ENCODE peak calls at places on chromosomes 11 and 22, in five cellular contexts. R, M, B, J and W are unnamed samples.

GRCh38 chr11:33703771-33704170 is 3.1 kb upstream of the C11orf91 start:
- DNase-seq in R (no peak), M (no peak), B (no peak), J (no peak), W (peak; percentile 55)

GRCh38 chr11:134261626-134262488 is 8.5 kb downstream of the ACAD8 start:
- DNase-seq in R (no peak), M (no peak), B (peak; percentile 31), J (no peak), W (no peak)

GRCh38 chr11:80315263-80315662 is 874.4 kb upstream of the TENM4 start:
- DNase-seq in R (no peak), M (no peak), B (no peak), J (no peak), W (no peak)

GRCh38 chr11:130216591-130217132 is 57.1 kb downstream of the ST14 start:
- DNase-seq in R (no peak), M (no peak), B (no peak), J (no peak), W (no peak)

GRCh38 chr11:21066030-21066429 is 396.6 kb downstream of the NELL1 start:
- DNase-seq in R (no peak), M (no peak), B (no peak), J (no peak), W (no peak)

GRCh38 chr22:46447906-46448669 is 89.3 kb downstream of the CELSR1 start:
- DNase-seq in R (no peak), M (no peak), B (no peak), J (no peak), W (peak; percentile 73)

GRCh38 chr22:22397292-22397870 is 111.2 kb downstream of the ZNF280B start:
- DNase-seq in R (no peak), M (peak; percentile 80), B (no peak), J (no peak), W (no peak)

GRCh38 chr11:130544266-130544665 is 95.8 kb downstream of the ADAMTS15 start:
- DNase-seq in R (no peak), M (no peak), B (no peak), J (no peak), W (no peak)

GRCh38 chr11:79026803-79027445 is 413.9 kb downstream of the TENM4 start:
- DNase-seq in R (no peak), M (no peak), B (no peak), J (no peak), W (no peak)

GRCh38 chr22:17953147-17953546 is 71.2 kb downstream of the MICAL3 start:
- DNase-seq in R (no peak), M (peak; percentile 13), B (no peak), J (no peak), W (no peak)

GRCh38 chr22:31343235-31344191 is 2.6 kb downstream of the PATZ1 start:
- DNase-seq in R (no peak), M (no peak), B (peak; percentile 69), J (no peak), W (peak; percentile 86)

GRCh38 chr22:45608763-45609180 is 62.9 kb upstream of the ATXN10 start:
- DNase-seq in R (no peak), M (no peak), B (no peak), J (no peak), W (no peak)

GRCh38 chr11:61899146-61899841 is 7.9 kb upstream of the FADS3 start:
- DNase-seq in R (peak; percentile 96), M (peak; percentile 91), B (peak; percentile 80), J (peak; percentile 93), W (peak; percentile 86)

GRCh38 chr22:40525250-40525884 is 111.2 kb downstream of the MRTFA start:
- DNase-seq in R (peak; percentile 83), M (no peak), B (peak; percentile 39), J (peak; percentile 61), W (peak; percentile 47)

GRCh38 chr22:17980638-17981051 is 43.7 kb downstream of the MICAL3 start:
- DNase-seq in R (no peak), M (no peak), B (peak; percentile 53), J (peak; percentile 70), W (no peak)

GRCh38 chr11:29432719-29433325 is 584.0 kb downstream of the KCNA4 start:
- DNase-seq in R (no peak), M (no peak), B (peak; percentile 48), J (no peak), W (no peak)

GRCh38 chr11:114438303-114438702 is 964 bp upstream of the REXO2 start:
- DNase-seq in R (no peak), M (no peak), B (no peak), J (no peak), W (no peak)

GRCh38 chr22:25827415-25827814 is 85.4 kb downstream of the MYO18B start:
- DNase-seq in R (no peak), M (no peak), B (no peak), J (no peak), W (no peak)

GRCh38 chr11:72624496-72625201 is 49.6 kb downstream of the PDE2A start:
- DNase-seq in R (no peak), M (peak; percentile 81), B (no peak), J (peak; percentile 75), W (peak; percentile 44)

GRCh38 chr11:12677131-12677530 is 2.9 kb downstream of the TEAD1 start:
- DNase-seq in R (no peak), M (no peak), B (no peak), J (no peak), W (no peak)

GRCh38 chr11:1692708-1693326 is 4.2 kb upstream of the KRTAP5-6 start:
- DNase-seq in R (no peak), M (no peak), B (no peak), J (no peak), W (no peak)

GRCh38 chr11:117387992-117388765 is 60.5 kb downstream of the CEP164 start:
- DNase-seq in R (no peak), M (peak; percentile 38), B (no peak), J (no peak), W (no peak)

GRCh38 chr11:10303558-10304363 is 1.1 kb upstream of the ADM start:
- DNase-seq in R (peak; percentile 81), M (no peak), B (peak; percentile 24), J (peak; percentile 66), W (peak; percentile 86)

GRCh38 chr11:93577291-93577690 is 34.1 kb upstream of the SMCO4 start:
- DNase-seq in R (no peak), M (no peak), B (no peak), J (no peak), W (no peak)

GRCh38 chr11:133835258-133836075 is 9.8 kb downstream of the SPATA19 start:
- DNase-seq in R (peak; percentile 54), M (no peak), B (peak; percentile 53), J (no peak), W (no peak)

GRCh38 chr11:14454861-14455632 is 44.6 kb downstream of the COPB1 start:
- DNase-seq in R (no peak), M (no peak), B (peak; percentile 24), J (no peak), W (no peak)

GRCh38 chr11:71153005-71153395 is 99.4 kb downstream of the SHANK2 start:
- DNase-seq in R (no peak), M (peak; percentile 53), B (no peak), J (no peak), W (no peak)

GRCh38 chr22:49576241-49577141 is 251.2 kb downstream of the BRD1 start:
- DNase-seq in R (peak; percentile 61), M (peak; percentile 52), B (no peak), J (peak; percentile 20), W (peak; percentile 62)

GRCh38 chr22:49574861-49575702 is 252.6 kb downstream of the BRD1 start:
- DNase-seq in R (peak; percentile 71), M (peak; percentile 44), B (no peak), J (peak; percentile 31), W (no peak)

GRCh38 chr22:49577168-49578060 is 250.3 kb downstream of the BRD1 start:
- DNase-seq in R (peak; percentile 58), M (peak; percentile 45), B (no peak), J (peak; percentile 32), W (no peak)

GRCh38 chr22:49574205-49574604 is 253.5 kb downstream of the BRD1 start:
- DNase-seq in R (peak; percentile 70), M (no peak), B (no peak), J (no peak), W (peak; percentile 56)

DNA sequence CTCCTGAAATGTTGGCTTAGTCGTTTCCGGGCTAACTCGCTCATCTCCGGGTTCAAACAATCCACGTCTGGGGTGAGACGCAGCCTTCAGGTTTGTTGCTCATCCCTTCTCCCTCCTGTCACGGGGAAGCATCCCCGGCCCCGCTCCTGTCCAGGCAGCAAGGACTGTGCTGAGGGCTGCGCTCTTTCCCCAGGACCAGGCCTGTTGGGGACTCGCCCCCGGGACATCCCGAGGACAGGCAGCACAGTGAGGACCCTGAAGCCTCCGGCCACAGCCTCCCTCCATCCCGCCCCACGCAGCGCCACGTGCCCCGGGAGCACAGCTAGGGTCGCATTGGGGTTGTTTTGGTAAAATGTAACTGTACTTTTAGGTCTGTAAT is 252.0 kb downstream of the BRD1 start:
- DNase-seq in R (no peak), M (peak; percentile 49), B (no peak), J (peak; percentile 35), W (peak; percentile 64)
- H3K9me3 ChIP-seq in R (peaks cover 2% of the 10 kb centered on the region), M (no peaks in the 10 kb centered on the region), B (no peaks in the 10 kb centered on the region), J (no peaks in the 10 kb centered on the region), W (no peaks in the 10 kb centered on the region)

GRCh38 chr22:38304526-38304925 is 12.7 kb downstream of the CSNK1E start:
- DNase-seq in R (no peak), M (no peak), B (no peak), J (peak; percentile 64), W (no peak)
- H3K27ac ChIP-seq in R (peak overlapping the region; percentile 35), M (peak overlapping the region; percentile 77), B (no peak overlapping the region), J (no peak overlapping the region), W (peak overlapping the region; percentile 35)

DNA sequence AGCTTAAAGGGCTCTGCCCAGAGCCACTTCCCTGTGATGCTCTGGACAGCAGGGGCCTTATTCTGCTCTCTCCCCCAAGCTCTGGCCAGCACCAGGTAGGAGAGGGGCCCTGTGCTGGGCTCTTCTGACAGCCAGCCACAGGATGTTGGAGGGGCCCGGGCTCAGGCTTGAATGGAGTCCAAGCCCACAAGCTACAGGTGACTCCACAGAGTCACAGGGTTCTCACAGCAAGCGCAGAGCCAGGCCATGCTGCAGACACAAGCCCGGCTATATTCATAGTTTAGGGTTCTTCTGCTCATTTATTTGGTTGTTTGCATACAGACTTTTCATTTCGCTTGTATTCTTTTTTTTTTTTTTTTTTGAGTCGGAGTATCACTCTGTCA is 1392.8 kb downstream of the BRD1 start:
- DNase-seq in R (peak; percentile 38), M (no peak), B (no peak), J (no peak), W (no peak)
- H3K9me3 ChIP-seq in R (no peaks in the 10 kb centered on the region), M (no peaks in the 10 kb centered on the region), B (no peaks in the 10 kb centered on the region), J (no peaks in the 10 kb centered on the region), W (no peaks in the 10 kb centered on the region)

GRCh38 chr11:46554205-46555162 is 39.3 kb downstream of the AMBRA1 start:
- DNase-seq in R (no peak), M (no peak), B (no peak), J (no peak), W (no peak)
- H3K27ac ChIP-seq in R (peak overlapping the region; percentile 25), M (peak overlapping the region; percentile 74), B (peak overlapping the region; percentile 83), J (peak overlapping the region; percentile 83), W (peak overlapping the region; percentile 82)